ENCODE peak calls at places on chromosomes 3 and 15, in eight cellular contexts. M is endodermal cell, R is kidney epithelial cell, K is lower lobe of right lung, I is neural crest cell, Z is fibroblast of pulmonary artery, O is hepatocyte, E is astrocyte of the spinal cord. T is an unnamed sample.

GRCh38 chr3:52523386-52524257 is 10.0 kb downstream of the NT5DC2 start:
- DNase-seq in M (no peak), R (no peak), K (peak; percentile 45), I (no peak), Z (no peak), O (no peak), E (peak; percentile 56), T (no peak)

GRCh38 chr3:128805771-128806170 is 73.6 kb upstream of the ACAD9 start:
- DNase-seq in M (no peak), R (no peak), K (no peak), I (no peak), Z (peak; percentile 31), O (no peak), E (no peak), T (no peak)

GRCh38 chr3:128112406-128112968 is 11.1 kb downstream of the RUVBL1 start:
- DNase-seq in M (no peak), R (peak; percentile 76), K (no peak), I (no peak), Z (peak; percentile 89), O (peak; percentile 39), E (peak; percentile 91), T (no peak)

GRCh38 chr3:63354160-63354559 is 76.1 kb downstream of the SYNPR start:
- DNase-seq in M (no peak), R (no peak), K (no peak), I (no peak), Z (no peak), O (no peak), E (no peak), T (no peak)

GRCh38 chr15:97425596-97425995 is 534.9 kb upstream of the ARRDC4 start:
- DNase-seq in M (no peak), R (no peak), K (no peak), I (no peak), Z (no peak), O (no peak), E (peak; percentile 1), T (peak; percentile 15)

GRCh38 chr15:54312528-54312927 is 334.3 kb downstream of the UNC13C start:
- DNase-seq in M (no peak), R (no peak), K (no peak), I (no peak), Z (no peak), O (no peak), E (no peak), T (no peak)

GRCh38 chr3:43919067-43919466 is 228.3 kb downstream of the ABHD5 start:
- DNase-seq in M (no peak), R (no peak), K (no peak), I (no peak), Z (no peak), O (no peak), E (peak; percentile 37), T (no peak)

GRCh38 chr3:133887075-133887950 is 8.4 kb downstream of the RAB6B start:
- DNase-seq in M (peak; percentile 33), R (no peak), K (peak; percentile 25), I (no peak), Z (no peak), O (no peak), E (no peak), T (no peak)

GRCh38 chr3:175743733-175744400 is 884.7 kb downstream of the NAALADL2 start:
- DNase-seq in M (no peak), R (peak; percentile 56), K (no peak), I (no peak), Z (peak; percentile 47), O (no peak), E (peak; percentile 81), T (no peak)

GRCh38 chr3:179318876-179319275 is 4.0 kb upstream of the ZNF639 start:
- DNase-seq in M (no peak), R (no peak), K (no peak), I (no peak), Z (no peak), O (no peak), E (no peak), T (no peak)

GRCh38 chr3:178267158-178267838 is 268.9 kb upstream of the KCNMB2 start:
- DNase-seq in M (no peak), R (no peak), K (no peak), I (no peak), Z (no peak), O (no peak), E (no peak), T (no peak)

GRCh38 chr15:75008249-75009017 is 13.1 kb downstream of the SCAMP5 start:
- DNase-seq in M (no peak), R (no peak), K (no peak), I (no peak), Z (no peak), O (no peak), E (no peak), T (no peak)

GRCh38 chr15:65580287-65580686 is 30.6 kb downstream of the INTS14 start:
- DNase-seq in M (peak; percentile 47), R (no peak), K (no peak), I (no peak), Z (peak; percentile 45), O (peak; percentile 31), E (peak; percentile 81), T (no peak)

GRCh38 chr15:65579762-65580161 is 31.2 kb downstream of the INTS14 start:
- DNase-seq in M (no peak), R (no peak), K (no peak), I (no peak), Z (no peak), O (no peak), E (peak; percentile 31), T (no peak)

GRCh38 chr15:65577129-65577996 is 33.6 kb downstream of the INTS14 start:
- DNase-seq in M (no peak), R (no peak), K (no peak), I (no peak), Z (no peak), O (no peak), E (peak; percentile 9), T (no peak)

GRCh38 chr15:65578904-65579728 is 31.8 kb downstream of the INTS14 start:
- DNase-seq in M (peak; percentile 50), R (no peak), K (no peak), I (no peak), Z (no peak), O (no peak), E (peak; percentile 17), T (no peak)

DNA sequence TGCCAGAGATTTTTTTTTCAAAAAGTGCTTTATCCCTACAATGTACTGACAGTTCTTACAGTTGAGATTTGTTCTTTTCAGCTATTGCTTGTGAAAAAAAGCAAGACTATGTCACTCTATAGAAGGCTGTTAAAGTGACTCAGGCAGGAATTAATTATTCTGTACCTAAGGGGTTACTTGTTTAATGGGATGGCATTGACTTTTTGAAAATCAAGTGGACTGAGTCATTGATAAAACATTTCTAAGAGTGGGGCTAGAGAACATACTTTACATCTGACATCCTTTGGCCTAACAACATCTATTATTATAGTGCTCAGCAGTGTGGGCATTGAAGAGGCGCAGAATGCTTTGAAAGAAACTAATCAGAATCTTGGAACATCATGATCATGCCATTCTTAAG is 34.3 kb downstream of the INTS14 start:
- DNase-seq in M (no peak), R (peak; percentile 29), K (no peak), I (no peak), Z (peak; percentile 40), O (no peak), E (peak; percentile 70), T (no peak)
- TF ChIP-seq CTCF in M (no peak), R (no peak), K (no peak), I (no peak), Z (no peak), O (no peak), E (no peak), T (no peak)

DNA sequence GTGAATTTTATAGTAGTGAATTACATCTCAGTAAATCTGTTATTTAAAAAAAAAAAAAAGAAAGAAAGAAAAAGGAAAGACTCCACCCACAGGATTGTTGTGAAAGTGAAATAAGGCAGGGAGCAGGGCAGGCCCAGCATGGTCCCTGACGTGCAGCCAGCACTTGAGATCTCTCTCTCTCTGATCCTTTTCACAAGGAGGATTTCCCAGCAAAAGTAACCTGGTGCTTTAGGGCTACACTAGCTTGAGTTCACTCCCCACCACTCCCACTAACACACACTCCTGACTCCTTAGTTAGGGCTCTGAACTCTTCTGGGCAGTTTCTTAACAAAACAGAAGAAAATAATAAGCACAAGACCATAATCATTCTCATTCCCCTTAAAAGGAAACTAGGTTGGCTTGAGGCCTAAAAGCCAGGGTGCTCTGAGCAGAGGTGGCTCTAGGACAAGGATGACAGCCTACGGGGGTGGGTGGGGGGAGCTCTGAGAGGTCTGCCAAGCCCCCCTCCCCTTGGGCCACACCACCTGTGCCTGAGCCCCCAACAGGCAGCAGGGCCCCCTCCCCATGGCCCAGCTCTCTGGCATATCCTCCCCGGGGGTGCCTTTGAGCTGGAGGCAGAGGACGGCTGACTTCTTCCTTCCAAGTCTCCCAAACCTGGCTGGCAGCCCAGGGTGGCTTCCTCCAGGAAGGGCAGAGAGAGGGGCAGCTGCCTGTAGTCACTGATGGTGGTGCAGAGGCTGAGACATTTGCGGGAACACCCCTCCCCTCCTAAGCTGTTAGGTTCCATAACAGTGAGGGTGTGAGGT is 831 bp downstream of the TMEM40 start:
- DNase-seq in M (peak; percentile 64), R (no peak), K (peak; percentile 58), I (no peak), Z (peak; percentile 77), O (peak; percentile 56), E (peak; percentile 83), T (no peak)
- TF ChIP-seq CTCF in M (peak; percentile 10), R (no peak), K (no peak), I (no peak), Z (no peak), O (no peak), E (no peak), T (no peak)

GRCh38 chr3:50612973-50613851 is 1.6 kb upstream of the CISH start:
- DNase-seq in M (no peak), R (no peak), K (no peak), I (no peak), Z (no peak), O (no peak), E (no peak), T (no peak)

GRCh38 chr3:50610181-50610971 is 1.2 kb downstream of the CISH start:
- DNase-seq in M (no peak), R (no peak), K (peak; percentile 74), I (no peak), Z (no peak), O (peak; percentile 57), E (no peak), T (peak; percentile 60)

GRCh38 chr3:50611464-50612233 is at the start of gene CISH:
- DNase-seq in M (peak; percentile 98), R (no peak), K (peak; percentile 98), I (peak; percentile 95), Z (peak; percentile 97), O (peak; percentile 98), E (peak; percentile 93), T (peak; percentile 89)

GRCh38 chr3:50610992-50611463 is 546 bp downstream of the CISH start:
- DNase-seq in M (no peak), R (no peak), K (no peak), I (no peak), Z (no peak), O (no peak), E (no peak), T (no peak)

GRCh38 chr3:50612234-50612972 is 829 bp upstream of the CISH start:
- DNase-seq in M (no peak), R (no peak), K (no peak), I (no peak), Z (no peak), O (peak; percentile 38), E (no peak), T (no peak)
- TF ChIP-seq CTCF in M (no peak), R (no peak), K (no peak), I (no peak), Z (no peak), O (no peak), E (no peak), T (no peak)

DNA sequence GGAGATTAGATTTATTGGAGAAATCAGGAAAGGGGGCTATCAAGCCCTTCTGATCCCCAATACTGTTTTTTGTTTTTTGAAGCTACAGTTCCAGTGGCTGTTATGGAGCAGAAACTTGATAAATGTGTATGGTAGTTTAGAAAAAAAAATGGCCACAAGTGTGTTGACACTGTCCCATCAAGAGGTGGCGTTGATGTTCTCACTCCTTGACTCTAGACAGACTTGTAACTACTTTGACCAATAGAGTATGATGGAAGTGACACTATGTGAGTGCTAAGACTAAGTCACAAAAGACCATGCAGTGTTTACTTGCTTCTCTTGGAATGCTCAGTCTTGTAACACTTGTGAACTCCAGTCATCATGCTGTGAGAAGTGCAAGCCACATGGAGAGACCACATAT is 356.7 kb downstream of the PDCD6IP start:
- DNase-seq in M (no peak), R (no peak), K (no peak), I (no peak), Z (no peak), O (no peak), E (no peak), T (no peak)
- TF ChIP-seq CTCF in M (peak; percentile 55), R (no peak), K (no peak), I (no peak), Z (no peak), O (no peak), E (no peak), T (no peak)